ENCODE peak calls at places on chromosomes 13 and 19, in eight cellular contexts. W, C, L, Z, Q, U, F and T are unnamed samples.
A peak's percentile ranks its signal among the peaks of the same experiment; 100 is the strongest.

GRCh38 chr19:53537523-53538377 is at the start of gene ZNF331:
- DNase-seq in W (peak; percentile 80), C (peak; percentile 82), L (peak; percentile 87), Z (peak; percentile 83), Q (peak; percentile 58), U (peak; percentile 80), F (peak; percentile 66), T (peak; percentile 70)

GRCh38 chr19:506404-507285 is 652 bp upstream of the TPGS1 start:
- DNase-seq in W (peak; percentile 96), C (peak; percentile 95), L (peak; percentile 99), Z (peak; percentile 84), Q (peak; percentile 94), U (peak; percentile 87), F (peak; percentile 90), T (peak; percentile 100)

GRCh38 chr19:50703915-50704548 is 15.6 kb downstream of the SHANK1 start:
- DNase-seq in W (no peak), C (peak; percentile 9), L (no peak), Z (no peak), Q (no peak), U (no peak), F (no peak), T (no peak)

GRCh38 chr19:16419671-16420394 is 51.9 kb downstream of the EPS15L1 start:
- DNase-seq in W (no peak), C (no peak), L (peak; percentile 24), Z (no peak), Q (no peak), U (no peak), F (no peak), T (no peak)

GRCh38 chr13:34435338-34435737 is 506.7 kb upstream of the NBEA start:
- DNase-seq in W (no peak), C (peak; percentile 42), L (no peak), Z (no peak), Q (no peak), U (no peak), F (no peak), T (peak; percentile 45)

GRCh38 chr13:48595330-48596127 is 58.2 kb upstream of the CYSLTR2 start:
- DNase-seq in W (peak; percentile 49), C (peak; percentile 90), L (peak; percentile 76), Z (peak; percentile 70), Q (no peak), U (peak; percentile 50), F (peak; percentile 37), T (peak; percentile 59)

GRCh38 chr13:21742041-21742440 is 71.2 kb downstream of the FGF9 start:
- DNase-seq in W (no peak), C (no peak), L (no peak), Z (no peak), Q (no peak), U (no peak), F (no peak), T (no peak)

GRCh38 chr19:566844-567243 is 5.6 kb upstream of the BSG start:
- DNase-seq in W (no peak), C (no peak), L (no peak), Z (no peak), Q (no peak), U (no peak), F (no peak), T (no peak)

GRCh38 chr13:108549989-108550388 is 79.4 kb upstream of the MYO16 start:
- DNase-seq in W (no peak), C (no peak), L (no peak), Z (no peak), Q (no peak), U (no peak), F (no peak), T (no peak)

GRCh38 chr13:48504606-48505369 is 28.1 kb downstream of the RCBTB2 start:
- DNase-seq in W (no peak), C (no peak), L (no peak), Z (no peak), Q (no peak), U (no peak), F (no peak), T (no peak)

GRCh38 chr13:103615778-103616177 is 549.6 kb upstream of the SLC10A2 start:
- DNase-seq in W (no peak), C (no peak), L (no peak), Z (no peak), Q (no peak), U (no peak), F (no peak), T (no peak)

GRCh38 chr19:45153339-45154063 is 7.3 kb downstream of the NKPD1 start:
- DNase-seq in W (peak; percentile 46), C (peak; percentile 68), L (peak; percentile 66), Z (peak; percentile 48), Q (peak; percentile 77), U (peak; percentile 25), F (peak; percentile 71), T (no peak)

GRCh38 chr19:48568345-48568886 is 16.4 kb downstream of the SULT2B1 start:
- DNase-seq in W (peak; percentile 87), C (peak; percentile 91), L (peak; percentile 93), Z (peak; percentile 88), Q (no peak), U (no peak), F (no peak), T (peak; percentile 89)

GRCh38 chr13:107373551-107373950 is 805.6 kb upstream of the ARGLU1 start:
- DNase-seq in W (no peak), C (peak; percentile 75), L (no peak), Z (peak; percentile 91), Q (no peak), U (no peak), F (no peak), T (no peak)

GRCh38 chr13:28679628-28680027 is 20.7 kb downstream of the POMP start:
- DNase-seq in W (no peak), C (peak; percentile 35), L (no peak), Z (peak; percentile 31), Q (no peak), U (no peak), F (no peak), T (no peak)

GRCh38 chr13:28680541-28680940 is 21.6 kb downstream of the POMP start:
- DNase-seq in W (no peak), C (no peak), L (no peak), Z (no peak), Q (no peak), U (no peak), F (no peak), T (no peak)

GRCh38 chr13:28684257-28684656 is 25.3 kb downstream of the POMP start:
- DNase-seq in W (no peak), C (no peak), L (no peak), Z (no peak), Q (no peak), U (no peak), F (no peak), T (no peak)

DNA sequence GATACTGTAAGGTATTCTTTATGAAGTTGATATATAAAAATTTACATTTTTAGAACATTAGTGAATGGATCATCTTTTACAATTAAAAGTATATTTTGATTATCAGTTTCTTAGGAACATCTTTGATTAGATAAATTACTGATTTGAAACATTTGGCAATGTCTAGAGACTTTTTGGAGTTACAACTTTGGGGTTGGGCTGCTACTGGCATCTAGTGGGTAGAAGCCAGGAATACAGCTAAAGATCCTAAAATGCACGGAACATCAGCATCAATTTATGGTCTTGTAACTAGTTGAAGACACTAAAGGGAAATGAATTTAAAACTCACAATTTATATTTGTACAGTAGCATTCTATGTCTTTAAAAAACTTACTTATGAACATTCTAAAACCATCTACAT is 19.9 kb downstream of the POMP start:
- DNase-seq in W (no peak), C (no peak), L (no peak), Z (no peak), Q (no peak), U (no peak), F (no peak), T (no peak)
- TF ChIP-seq CTCF in W (no peak), C (no peak), L (no peak), Z (peak; percentile 24), Q (no peak), U (no peak), F (no peak), T (peak; percentile 41)

GRCh38 chr19:46320559-46320958 is 23.7 kb downstream of the HIF3A start:
- DNase-seq in W (no peak), C (no peak), L (no peak), Z (no peak), Q (no peak), U (no peak), F (no peak), T (no peak)

GRCh38 chr19:46321653-46322052 is 24.8 kb downstream of the HIF3A start:
- DNase-seq in W (no peak), C (no peak), L (no peak), Z (no peak), Q (no peak), U (no peak), F (no peak), T (no peak)

GRCh38 chr19:46319620-46320019 is 22.8 kb downstream of the HIF3A start:
- DNase-seq in W (no peak), C (no peak), L (no peak), Z (no peak), Q (no peak), U (no peak), F (no peak), T (no peak)

GRCh38 chr19:46311444-46311843 is 14.6 kb downstream of the HIF3A start:
- DNase-seq in W (no peak), C (no peak), L (no peak), Z (no peak), Q (no peak), U (no peak), F (no peak), T (no peak)

GRCh38 chr19:46317339-46317738 is 20.5 kb downstream of the HIF3A start:
- DNase-seq in W (no peak), C (no peak), L (no peak), Z (no peak), Q (no peak), U (no peak), F (no peak), T (no peak)
- TF ChIP-seq CTCF in W (no peak), C (no peak), L (no peak), Z (no peak), Q (no peak), U (no peak), F (no peak), T (no peak)

DNA sequence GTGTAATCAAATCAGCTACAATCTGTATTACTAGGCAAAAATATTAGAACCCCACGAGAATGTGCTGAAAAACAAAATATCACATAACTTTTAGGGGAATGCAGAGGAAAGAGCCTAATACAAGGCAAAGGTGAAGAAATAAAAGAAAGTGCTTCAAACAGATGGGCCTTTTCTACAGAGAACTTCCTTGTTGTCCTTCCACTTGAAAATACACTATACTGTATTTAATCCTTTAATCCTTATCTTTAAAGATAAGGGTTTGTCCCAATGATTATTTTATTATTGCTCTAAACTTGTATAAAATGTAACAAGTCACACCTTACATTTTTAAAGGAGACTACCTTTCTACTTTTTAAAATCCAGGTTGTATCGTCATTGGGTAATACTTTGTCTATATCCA is 296.5 kb downstream of the NDFIP2 start:
- DNase-seq in W (no peak), C (no peak), L (no peak), Z (no peak), Q (no peak), U (no peak), F (no peak), T (no peak)
- TF ChIP-seq CTCF in W (no peak), C (no peak), L (no peak), Z (no peak), Q (no peak), U (no peak), F (no peak), T (no peak)

DNA sequence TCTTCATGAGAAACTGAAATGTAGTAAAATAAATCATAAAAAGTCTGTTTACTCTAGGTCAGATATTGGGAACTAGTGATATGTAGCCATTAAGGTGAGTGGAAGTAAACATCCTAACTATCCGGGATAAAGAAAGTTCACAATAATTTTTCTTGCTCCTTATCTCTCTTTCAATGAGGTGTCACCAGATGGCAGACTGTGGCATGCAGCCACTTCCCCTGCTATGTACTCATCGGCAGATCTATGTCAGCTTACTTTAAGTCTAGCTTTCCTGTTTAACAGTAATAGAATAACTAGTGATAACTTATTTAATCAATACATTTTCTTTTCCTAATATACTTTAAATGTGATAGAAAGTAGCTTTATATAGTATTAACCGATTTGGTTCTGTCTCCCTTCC is 181.9 kb downstream of the NDFIP2 start:
- DNase-seq in W (peak; percentile 30), C (peak; percentile 18), L (peak; percentile 33), Z (no peak), Q (no peak), U (no peak), F (no peak), T (no peak)
- TF ChIP-seq CTCF in W (no peak), C (no peak), L (no peak), Z (no peak), Q (peak; percentile 29), U (no peak), F (no peak), T (no peak)